ENCODE peak calls at places on chromosome 19, in four cellular contexts. One of them, this sample, is unnamed. For H3K36me3, the result is how much of the 10 kb centered on the place peaks cover.

GRCh38 chr19:18764591-18765051 is 26.5 kb downstream of the COMP start:
- DNase-seq in body of pancreas: no peak
- DNase-seq in breast epithelium: no peak
- DNase-seq in neural progenitor cell: no peak
- DNase-seq in this sample: no peak

GRCh38 chr19:45234089-45234869 is 10.9 kb downstream of the EXOC3L2 start:
- DNase-seq in breast epithelium: no peak
- DNase-seq in body of pancreas: no peak
- DNase-seq in neural progenitor cell: peak
- DNase-seq in this sample: no peak

GRCh38 chr19:16571689-16572331 is 405 bp downstream of the SLC35E1 start:
- DNase-seq in body of pancreas: no peak
- DNase-seq in neural progenitor cell: no peak
- DNase-seq in breast epithelium: no peak
- DNase-seq in this sample: peak

GRCh38 chr19:53881482-53882390 is at the start of gene PRKCG:
- DNase-seq in breast epithelium: no peak
- DNase-seq in body of pancreas: peak
- DNase-seq in neural progenitor cell: peak
- DNase-seq in this sample: no peak

GRCh38 chr19:35751839-35752745 is 3.7 kb downstream of the LIN37 start:
- DNase-seq in neural progenitor cell: no peak
- DNase-seq in breast epithelium: no peak
- DNase-seq in body of pancreas: no peak
- DNase-seq in this sample: no peak

GRCh38 chr19:651991-652390 is 11.0 kb downstream of the RNF126 start:
- DNase-seq in breast epithelium: no peak
- DNase-seq in neural progenitor cell: no peak
- DNase-seq in body of pancreas: no peak
- DNase-seq in this sample: peak

GRCh38 chr19:31421856-31422255 is 72.6 kb upstream of the TSHZ3 start:
- DNase-seq in body of pancreas: no peak
- DNase-seq in neural progenitor cell: peak
- DNase-seq in breast epithelium: no peak
- DNase-seq in this sample: no peak

GRCh38 chr19:13492128-13492527 is 14.2 kb downstream of the CACNA1A start:
- DNase-seq in body of pancreas: no peak
- DNase-seq in neural progenitor cell: no peak
- DNase-seq in breast epithelium: no peak
- DNase-seq in this sample: no peak

GRCh38 chr19:54248016-54248601 is 5.5 kb upstream of the LILRA6 start:
- DNase-seq in neural progenitor cell: no peak
- DNase-seq in breast epithelium: peak
- DNase-seq in body of pancreas: no peak
- DNase-seq in this sample: no peak

GRCh38 chr19:18857223-18857622 is 25.5 kb downstream of the UPF1 start:
- DNase-seq in breast epithelium: no peak
- DNase-seq in neural progenitor cell: no peak
- DNase-seq in body of pancreas: no peak
- DNase-seq in this sample: no peak

GRCh38 chr19:3276341-3276799 is 51.9 kb downstream of the CELF5 start:
- DNase-seq in body of pancreas: peak
- DNase-seq in breast epithelium: peak
- DNase-seq in neural progenitor cell: peak
- DNase-seq in this sample: peak

GRCh38 chr19:33323093-33323820 is 20.9 kb upstream of the CEBPA start:
- DNase-seq in neural progenitor cell: no peak
- DNase-seq in breast epithelium: no peak
- DNase-seq in body of pancreas: no peak
- DNase-seq in this sample: no peak

GRCh38 chr19:17183858-17184271 is 31.3 kb upstream of the USE1 start:
- DNase-seq in breast epithelium: no peak
- DNase-seq in body of pancreas: no peak
- DNase-seq in neural progenitor cell: no peak
- DNase-seq in this sample: no peak

GRCh38 chr19:49349567-49349966 is 12.6 kb downstream of the TEAD2 start:
- DNase-seq in neural progenitor cell: no peak
- DNase-seq in body of pancreas: no peak
- DNase-seq in breast epithelium: no peak
- DNase-seq in this sample: no peak

GRCh38 chr19:49343127-49343526 is 7.9 kb downstream of the CD37 start:
- DNase-seq in body of pancreas: no peak
- DNase-seq in breast epithelium: no peak
- DNase-seq in neural progenitor cell: no peak
- DNase-seq in this sample: no peak

GRCh38 chr19:49347191-49347590 is 12.0 kb downstream of the CD37 start:
- DNase-seq in breast epithelium: no peak
- DNase-seq in neural progenitor cell: no peak
- DNase-seq in body of pancreas: no peak
- DNase-seq in this sample: no peak

GRCh38 chr19:49347835-49348234 is 12.6 kb downstream of the CD37 start:
- DNase-seq in breast epithelium: no peak
- DNase-seq in neural progenitor cell: peak
- DNase-seq in body of pancreas: no peak
- DNase-seq in this sample: no peak

DNA sequence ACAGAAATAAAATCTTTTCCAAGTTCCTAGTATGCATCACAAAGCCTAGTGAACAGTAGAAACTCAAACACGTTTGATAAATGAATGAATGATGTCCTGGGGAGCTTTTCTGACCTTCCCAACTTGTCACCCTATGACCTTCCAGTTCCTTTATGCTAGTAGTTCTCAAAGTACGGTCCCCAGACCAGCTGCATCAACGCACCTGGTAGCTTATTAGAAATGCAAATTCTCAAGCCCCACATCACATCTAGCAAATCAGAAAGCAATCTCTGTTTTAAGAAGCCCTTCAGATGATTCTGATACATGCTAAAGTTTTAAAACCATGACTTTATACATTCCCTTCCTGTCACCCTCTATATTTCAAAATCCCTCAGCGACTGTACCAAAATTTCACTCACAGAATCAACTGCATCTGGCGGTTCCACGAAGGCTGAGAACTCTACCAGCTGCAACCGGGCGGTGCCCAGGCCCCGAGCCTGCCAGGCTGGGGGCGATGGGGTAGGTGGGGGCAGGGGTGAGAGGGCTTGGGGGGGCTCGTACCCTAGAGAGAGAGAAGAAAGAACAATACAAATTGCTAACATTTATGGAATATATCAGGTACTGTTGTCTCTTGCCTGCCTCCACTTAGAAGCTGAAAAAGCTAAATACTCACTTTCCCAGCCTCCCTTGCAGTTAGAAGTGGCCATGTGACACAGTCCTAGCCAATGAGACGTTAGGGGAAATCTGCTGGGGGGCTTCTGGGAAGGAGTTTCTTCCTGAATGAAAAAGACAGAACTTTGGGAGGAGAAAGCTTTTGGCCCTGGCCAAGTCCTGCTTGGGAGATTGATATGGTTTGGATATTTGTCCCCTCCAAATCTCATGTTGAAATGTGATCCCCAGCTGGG is 13.3 kb downstream of the CD37 start:
- DNase-seq in body of pancreas: no peak
- DNase-seq in neural progenitor cell: no peak
- DNase-seq in breast epithelium: no peak
- DNase-seq in this sample: no peak
- H3K36me3 ChIP-seq in body of pancreas: under half
- H3K36me3 ChIP-seq in neural progenitor cell: under half
- H3K36me3 ChIP-seq in breast epithelium: under half
- H3K36me3 ChIP-seq in this sample: half or more

DNA sequence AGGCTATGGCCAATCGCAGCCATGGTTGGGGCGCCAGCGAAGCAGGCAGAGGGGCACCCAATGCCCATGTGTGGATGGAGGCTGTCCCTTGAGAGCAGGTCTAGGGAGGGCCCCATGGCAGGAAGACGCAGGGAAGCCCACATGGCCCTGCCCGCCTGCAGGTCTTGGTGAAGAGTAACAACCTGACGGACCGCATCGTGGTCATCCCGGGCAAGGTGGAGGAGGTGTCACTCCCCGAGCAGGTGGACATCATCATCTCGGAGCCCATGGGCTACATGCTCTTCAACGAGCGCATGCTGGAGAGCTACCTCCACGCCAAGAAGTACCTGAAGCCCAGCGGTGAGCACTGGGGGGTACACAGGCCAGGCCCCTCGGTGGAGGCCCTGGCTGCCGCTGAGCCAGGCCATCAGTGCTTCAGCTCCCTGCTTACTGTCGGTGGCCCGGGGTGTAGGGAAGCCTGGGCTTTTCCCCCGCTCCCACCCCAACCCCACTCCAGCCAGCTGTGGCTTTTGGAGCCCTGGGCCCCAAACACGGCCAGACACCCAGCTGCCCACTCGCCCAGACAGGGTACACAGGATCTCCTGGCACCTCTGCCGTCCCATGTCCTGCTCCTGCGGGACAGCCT is 14.6 kb downstream of the YIPF2 start:
- DNase-seq in body of pancreas: no peak
- DNase-seq in breast epithelium: no peak
- DNase-seq in neural progenitor cell: no peak
- DNase-seq in this sample: no peak
- H3K4me3 ChIP-seq in body of pancreas: no peak
- H3K4me3 ChIP-seq in breast epithelium: no peak
- H3K4me3 ChIP-seq in neural progenitor cell: no peak
- H3K4me3 ChIP-seq in this sample: no peak

GRCh38 chr19:48237057-48237456 is 18.7 kb downstream of the CARD8 start:
- DNase-seq in body of pancreas: no peak
- DNase-seq in breast epithelium: no peak
- DNase-seq in neural progenitor cell: no peak
- DNase-seq in this sample: no peak
- H3K36me3 ChIP-seq in body of pancreas: under half
- H3K36me3 ChIP-seq in breast epithelium: under half
- H3K36me3 ChIP-seq in neural progenitor cell: under half
- H3K36me3 ChIP-seq in this sample: under half

GRCh38 chr19:48171584-48172170 is 1.2 kb downstream of the ZSWIM9 start:
- DNase-seq in breast epithelium: no peak
- DNase-seq in neural progenitor cell: no peak
- DNase-seq in body of pancreas: no peak
- DNase-seq in this sample: no peak
- H3K4me3 ChIP-seq in breast epithelium: no peak
- H3K4me3 ChIP-seq in neural progenitor cell: peak
- H3K4me3 ChIP-seq in body of pancreas: no peak
- H3K4me3 ChIP-seq in this sample: peak

DNA sequence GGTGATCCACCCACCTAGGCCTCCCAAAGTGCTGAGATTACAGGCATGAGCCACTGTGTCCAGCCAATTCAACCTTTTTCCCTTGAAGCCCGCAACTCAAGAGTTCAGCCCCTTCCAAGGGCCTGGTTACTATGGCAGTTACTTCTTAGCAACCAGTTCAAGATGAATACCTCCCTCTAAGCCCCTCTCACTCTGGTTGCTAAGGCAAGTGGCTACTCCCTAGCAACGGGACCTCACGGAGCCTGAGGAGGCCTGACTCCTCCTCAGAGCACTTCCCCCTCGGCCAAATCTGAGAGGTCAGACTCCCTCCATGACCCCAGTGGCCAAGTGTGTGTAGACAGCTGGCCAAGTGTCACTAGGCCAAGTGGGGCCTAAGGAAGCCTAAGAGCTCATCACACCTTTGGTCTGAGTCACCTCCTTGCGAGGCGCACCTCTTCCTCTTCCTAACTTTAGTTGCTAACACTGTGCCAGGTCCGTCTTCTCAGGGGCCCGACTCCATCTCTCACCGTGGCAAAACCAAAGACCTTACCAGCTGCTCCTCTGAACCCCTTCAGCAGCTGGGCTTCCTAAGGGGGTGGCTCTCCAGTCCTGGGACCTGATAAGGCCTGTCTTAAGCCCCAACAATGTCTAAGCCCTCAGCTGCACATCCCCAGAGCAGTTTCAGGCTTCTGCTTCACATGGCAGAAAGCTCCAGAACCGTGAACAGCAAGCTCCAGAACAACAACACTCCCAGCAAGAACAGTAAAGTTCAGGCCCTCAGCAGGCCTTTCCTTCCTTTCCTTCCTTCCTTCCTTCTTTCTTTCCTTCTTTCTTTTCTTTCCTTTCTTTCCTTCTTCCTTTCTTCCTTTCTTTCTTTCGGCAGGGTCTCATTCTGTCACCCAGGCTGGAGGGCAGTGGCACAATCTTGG is 9.6 kb downstream of the CD37 start:
- DNase-seq in body of pancreas: no peak
- DNase-seq in neural progenitor cell: peak
- DNase-seq in breast epithelium: no peak
- DNase-seq in this sample: no peak
- H3K36me3 ChIP-seq in body of pancreas: under half
- H3K36me3 ChIP-seq in neural progenitor cell: under half
- H3K36me3 ChIP-seq in breast epithelium: under half
- H3K36me3 ChIP-seq in this sample: half or more

This sample was measured in SJSA1.